ENCODE peak calls at places on chromosome 16, in nine cellular contexts. U is SJSA1, R is pancreas, I is heart right ventricle, G is heart left ventricle, F is cardiac muscle cell, M is AG04450, D is breast epithelium, T is upper lobe of right lung. P is an unnamed sample. For H3K27me3, the result is how much of the 10 kb centered on the place peaks cover.

GRCh38 chr16:66553223-66553622 is 847 bp downstream of the CKLF start:
- DNase-seq in U (no peak), R (no peak), I (no peak), G (no peak), F (no peak), M (no peak), D (no peak), T (no peak), P (no peak)

GRCh38 chr16:77143364-77143763 is 47.6 kb upstream of the MON1B start:
- DNase-seq in U (no peak), R (no peak), I (no peak), G (no peak), F (no peak), M (no peak), D (no peak), T (no peak), P (no peak)

GRCh38 chr16:69112285-69113129 is 7.1 kb downstream of the HAS3 start:
- DNase-seq in U (peak), R (peak), I (peak), G (peak), F (peak), M (no peak), D (no peak), T (peak), P (no peak)

GRCh38 chr16:85391769-85392583 is 221.1 kb upstream of the GSE1 start:
- DNase-seq in U (peak), R (peak), I (no peak), G (no peak), F (no peak), M (no peak), D (no peak), T (peak), P (peak)

GRCh38 chr16:17133851-17134250 is 336.9 kb downstream of the XYLT1 start:
- DNase-seq in U (no peak), R (no peak), I (no peak), G (no peak), F (no peak), M (no peak), D (no peak), T (no peak), P (no peak)

GRCh38 chr16:25676820-25677219 is 14.9 kb upstream of the HS3ST4 start:
- DNase-seq in U (no peak), R (no peak), I (no peak), G (no peak), F (no peak), M (no peak), D (no peak), T (no peak), P (no peak)

GRCh38 chr16:68272501-68273209 is 8.3 kb downstream of the SLC7A6 start:
- DNase-seq in U (no peak), R (no peak), I (no peak), G (no peak), F (no peak), M (no peak), D (no peak), T (no peak), P (peak)

GRCh38 chr16:24834459-24835335 is 11.1 kb upstream of the SLC5A11 start:
- DNase-seq in U (no peak), R (no peak), I (no peak), G (no peak), F (peak), M (no peak), D (no peak), T (no peak), P (no peak)

GRCh38 chr16:63998-64913 is 8.2 kb downstream of the RHBDF1 start:
- DNase-seq in U (no peak), R (peak), I (no peak), G (peak), F (no peak), M (no peak), D (peak), T (no peak), P (no peak)

GRCh38 chr16:28062261-28063046 is 1.1 kb downstream of the GSG1L start:
- DNase-seq in U (no peak), R (no peak), I (no peak), G (no peak), F (no peak), M (no peak), D (no peak), T (no peak), P (no peak)

GRCh38 chr16:28059841-28060240 is 3.7 kb downstream of the GSG1L start:
- DNase-seq in U (no peak), R (no peak), I (no peak), G (no peak), F (no peak), M (no peak), D (no peak), T (no peak), P (no peak)

GRCh38 chr16:28063611-28064061 is at the start of gene GSG1L:
- DNase-seq in U (no peak), R (no peak), I (no peak), G (no peak), F (no peak), M (no peak), D (no peak), T (no peak), P (no peak)

GRCh38 chr16:28063047-28063521 is 430 bp downstream of the GSG1L start:
- DNase-seq in U (no peak), R (no peak), I (no peak), G (no peak), F (peak), M (no peak), D (no peak), T (no peak), P (no peak)

GRCh38 chr16:28061702-28062101 is 1.8 kb downstream of the GSG1L start:
- DNase-seq in U (no peak), R (no peak), I (no peak), G (no peak), F (no peak), M (no peak), D (no peak), T (no peak), P (no peak)
- H3K27me3 ChIP-seq in U (half or more), R (under half), I (half or more), G (under half), F (half or more), M (half or more), D (under half), T (half or more), P (half or more)

DNA sequence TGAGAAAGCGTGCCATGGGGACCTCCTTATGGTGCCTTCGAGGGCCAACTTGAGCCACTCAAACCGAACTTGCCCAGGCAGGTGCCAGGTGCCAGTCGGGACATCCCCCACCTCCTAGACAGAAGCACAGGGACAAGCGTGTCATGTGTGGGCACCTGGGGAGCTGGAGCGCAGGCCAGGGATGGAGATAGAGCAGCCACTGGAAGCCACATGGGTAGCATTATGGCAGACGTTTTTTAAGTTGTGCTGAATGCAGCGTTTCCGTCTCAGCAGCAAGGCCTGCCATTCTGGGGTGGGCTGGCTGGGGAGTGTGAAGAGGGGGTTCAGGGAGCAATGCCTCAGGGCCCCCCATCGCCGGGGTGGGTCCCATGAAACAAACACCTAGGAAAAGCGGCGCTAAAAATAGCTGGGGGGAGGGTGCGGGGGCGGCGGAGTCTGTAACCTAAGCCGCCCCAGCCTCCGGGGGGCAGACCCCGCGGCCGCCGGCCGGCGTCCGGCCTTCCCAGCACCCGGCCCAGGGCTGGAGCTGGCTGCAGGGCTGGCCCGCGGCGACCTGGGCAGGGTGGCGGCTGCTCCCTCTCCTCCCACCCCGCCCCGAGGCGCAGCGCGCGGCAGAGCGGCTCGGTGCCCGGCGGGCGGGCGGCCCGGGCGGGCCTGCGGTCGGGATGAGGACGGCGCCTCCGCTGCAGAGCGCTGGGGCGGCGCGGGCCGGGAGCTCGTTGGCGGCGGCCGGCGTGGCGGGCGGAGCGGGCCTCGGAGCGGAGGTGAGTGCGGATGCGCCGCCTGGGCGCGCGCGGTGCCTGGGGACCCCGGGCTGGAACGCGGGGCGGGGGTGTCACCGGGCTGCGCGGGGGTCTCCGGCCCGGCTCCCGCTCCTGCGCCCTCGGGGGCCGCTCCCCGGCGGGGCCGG is at the start of gene ZNF469:
- DNase-seq in U (no peak), R (no peak), I (no peak), G (peak), F (peak), M (no peak), D (no peak), T (peak), P (no peak)
- H3K27me3 ChIP-seq in U (under half), R (under half), I (under half), G (under half), F (half or more), M (under half), D (under half), T (under half), P (under half)

DNA sequence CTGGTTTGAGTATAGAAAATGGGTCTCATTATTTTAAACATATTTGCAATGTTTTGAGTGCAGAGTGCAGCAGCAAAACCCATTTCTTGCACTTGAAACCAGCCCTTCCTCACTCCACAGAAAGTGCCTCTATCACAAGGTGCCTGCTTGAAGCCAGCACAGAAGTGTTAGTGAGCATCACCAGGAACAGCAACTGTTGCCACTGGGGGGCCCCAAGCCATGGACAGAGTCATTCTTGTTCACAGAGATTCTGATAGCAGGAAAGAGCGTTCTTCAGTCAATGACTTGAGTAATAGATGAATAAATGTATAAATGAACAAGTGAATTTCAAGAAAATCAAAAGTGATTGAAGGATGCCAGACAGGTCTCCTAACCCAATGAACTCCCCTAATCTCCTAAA is 45.6 kb downstream of the CHD9NB start:
- DNase-seq in U (no peak), R (no peak), I (no peak), G (no peak), F (no peak), M (no peak), D (no peak), T (no peak), P (no peak)
- H3K27me3 ChIP-seq in U (under half), R (under half), I (under half), G (under half), F (under half), M (under half), D (under half), T (under half), P (under half)

DNA sequence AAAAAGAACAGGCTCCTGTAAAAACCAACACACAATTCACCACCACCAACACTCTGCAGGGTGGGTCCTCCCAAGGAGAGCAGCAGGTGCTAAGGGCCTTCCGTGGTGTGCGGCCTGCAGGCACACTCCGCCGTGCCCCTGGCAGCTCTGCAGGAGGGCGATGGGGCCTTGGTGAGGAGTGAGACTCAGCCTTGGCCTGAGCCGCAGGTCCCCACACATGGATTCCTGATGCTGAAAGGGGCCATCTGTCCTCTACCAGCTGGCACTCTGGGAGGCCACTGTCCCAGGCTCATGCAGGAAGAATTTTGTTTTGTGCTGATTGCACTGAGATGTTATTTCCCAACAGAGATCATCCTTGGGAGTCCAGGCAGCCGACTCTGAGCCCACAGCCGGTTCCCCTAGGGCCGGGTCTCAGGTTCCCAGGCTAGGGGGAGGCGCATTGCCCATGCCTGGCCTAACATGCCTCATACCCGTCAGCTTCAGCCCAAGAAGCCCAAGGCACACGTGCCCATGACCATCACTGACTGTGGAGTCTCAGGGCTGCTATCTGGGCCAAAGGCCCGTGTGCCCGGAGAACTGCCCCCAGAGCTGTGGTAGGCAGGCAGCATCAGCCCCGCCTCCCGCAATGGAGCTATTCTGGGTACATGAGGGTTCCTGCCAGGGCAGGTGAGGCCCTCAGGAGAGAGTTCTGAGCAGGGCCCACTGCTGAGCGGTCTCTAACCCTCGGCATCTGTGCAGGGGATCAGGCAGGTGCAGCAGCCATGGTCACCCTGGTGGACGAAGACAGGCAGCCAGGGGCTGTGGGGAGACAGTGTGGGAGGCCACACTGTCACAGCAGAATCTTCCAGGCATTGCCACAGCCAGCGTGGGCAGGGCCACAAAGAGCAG is 97.9 kb upstream of the ZNF469 start:
- DNase-seq in U (no peak), R (no peak), I (no peak), G (no peak), F (no peak), M (no peak), D (no peak), T (no peak), P (no peak)
- H3K27me3 ChIP-seq in U (under half), R (under half), I (under half), G (under half), F (under half), M (under half), D (under half), T (under half), P (under half)

DNA sequence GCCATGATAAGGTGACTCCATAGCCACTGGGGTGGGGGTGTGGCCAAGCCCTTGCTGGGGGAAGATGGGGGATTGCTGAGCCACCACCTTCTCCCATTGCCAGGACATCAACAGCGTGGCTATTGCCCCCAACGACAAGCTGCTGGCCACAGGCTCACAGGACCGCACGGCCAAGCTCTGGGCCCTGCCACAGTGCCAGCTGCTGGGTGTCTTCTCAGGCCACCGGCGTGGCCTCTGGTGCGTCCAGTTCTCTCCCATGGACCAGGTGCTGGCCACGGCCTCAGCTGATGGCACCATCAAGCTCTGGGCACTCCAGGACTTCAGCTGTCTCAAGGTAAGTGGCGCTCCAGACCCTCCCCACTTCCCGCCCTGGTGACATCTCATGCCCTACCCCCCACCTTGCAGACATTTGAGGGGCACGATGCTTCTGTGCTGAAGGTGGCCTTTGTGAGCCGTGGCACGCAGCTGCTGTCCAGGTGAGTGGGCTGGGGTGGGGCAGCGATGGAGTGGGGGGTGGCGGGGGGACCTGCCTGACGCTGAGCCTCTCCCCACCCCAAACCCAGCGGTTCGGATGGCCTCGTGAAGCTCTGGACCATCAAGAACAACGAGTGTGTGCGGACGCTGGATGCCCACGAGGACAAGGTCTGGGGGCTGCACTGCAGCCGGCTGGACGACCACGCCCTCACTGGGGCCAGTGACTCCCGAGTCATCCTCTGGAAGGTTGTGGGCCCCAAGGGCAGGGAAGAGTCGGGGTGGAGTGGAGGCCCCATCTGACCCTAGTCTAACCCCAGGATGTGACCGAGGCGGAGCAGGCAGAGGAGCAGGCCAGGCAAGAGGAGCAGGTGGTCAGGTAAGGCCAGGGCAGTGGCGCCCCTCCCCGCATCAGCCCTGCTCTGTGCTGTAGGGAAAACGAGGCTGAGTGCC is 4.1 kb downstream of the NOXO1 start:
- DNase-seq in U (no peak), R (no peak), I (no peak), G (peak), F (no peak), M (no peak), D (no peak), T (no peak), P (no peak)
- H3K27me3 ChIP-seq in U (under half), R (under half), I (under half), G (under half), F (under half), M (under half), D (under half), T (under half), P (under half)

P was measured in foreskin keratinocyte.